ENCODE peak calls at places on chromosomes 4 and X, in six cellular contexts. One of them, this sample, is unnamed.

GRCh38 chrX:132468454-132468853 is 20.4 kb downstream of the MBNL3 start:
- DNase-seq in brain microvascular endothelial cell: no peak
- DNase-seq in fibroblast of lung: no peak
- DNase-seq in neural progenitor cell: no peak
- DNase-seq in dorsolateral prefrontal cortex: no peak
- DNase-seq in cardiac muscle cell: no peak
- DNase-seq in this sample: no peak

GRCh38 chr4:139834210-139834609 is 168.6 kb downstream of the MGST2 start:
- DNase-seq in brain microvascular endothelial cell: no peak
- DNase-seq in fibroblast of lung: no peak
- DNase-seq in neural progenitor cell: peak; percentile 36
- DNase-seq in dorsolateral prefrontal cortex: no peak
- DNase-seq in cardiac muscle cell: no peak
- DNase-seq in this sample: no peak

GRCh38 chr4:28350485-28350884 is 1489.8 kb downstream of the STIM2 start:
- DNase-seq in brain microvascular endothelial cell: no peak
- DNase-seq in fibroblast of lung: no peak
- DNase-seq in neural progenitor cell: no peak
- DNase-seq in dorsolateral prefrontal cortex: no peak
- DNase-seq in cardiac muscle cell: no peak
- DNase-seq in this sample: no peak

GRCh38 chr4:159308571-159309340 is 205.9 kb downstream of the RAPGEF2 start:
- DNase-seq in brain microvascular endothelial cell: no peak
- DNase-seq in fibroblast of lung: peak; percentile 72
- DNase-seq in neural progenitor cell: peak; percentile 81
- DNase-seq in dorsolateral prefrontal cortex: no peak
- DNase-seq in cardiac muscle cell: no peak
- DNase-seq in this sample: no peak

GRCh38 chrX:7088968-7089615 is 58.4 kb upstream of the STS start:
- DNase-seq in brain microvascular endothelial cell: no peak
- DNase-seq in fibroblast of lung: no peak
- DNase-seq in neural progenitor cell: peak; percentile 26
- DNase-seq in dorsolateral prefrontal cortex: no peak
- DNase-seq in cardiac muscle cell: peak; percentile 19
- DNase-seq in this sample: no peak

GRCh38 chr4:128863314-128864075 is 54.0 kb downstream of the JADE1 start:
- DNase-seq in brain microvascular endothelial cell: peak; percentile 51
- DNase-seq in fibroblast of lung: peak; percentile 69
- DNase-seq in neural progenitor cell: peak; percentile 88
- DNase-seq in dorsolateral prefrontal cortex: peak; percentile 79
- DNase-seq in cardiac muscle cell: peak; percentile 83
- DNase-seq in this sample: no peak

GRCh38 chr4:42600578-42600977 is 56.3 kb downstream of the ATP8A1 start:
- DNase-seq in brain microvascular endothelial cell: no peak
- DNase-seq in fibroblast of lung: no peak
- DNase-seq in neural progenitor cell: no peak
- DNase-seq in dorsolateral prefrontal cortex: no peak
- DNase-seq in cardiac muscle cell: no peak
- DNase-seq in this sample: no peak

GRCh38 chr4:148441624-148441985 is 609 bp downstream of the NR3C2 start:
- DNase-seq in brain microvascular endothelial cell: no peak
- DNase-seq in fibroblast of lung: no peak
- DNase-seq in neural progenitor cell: peak; percentile 37
- DNase-seq in dorsolateral prefrontal cortex: no peak
- DNase-seq in cardiac muscle cell: peak; percentile 10
- DNase-seq in this sample: no peak

GRCh38 chr4:92830771-92831170 is 527.0 kb downstream of the GRID2 start:
- DNase-seq in brain microvascular endothelial cell: no peak
- DNase-seq in fibroblast of lung: no peak
- DNase-seq in neural progenitor cell: no peak
- DNase-seq in dorsolateral prefrontal cortex: no peak
- DNase-seq in cardiac muscle cell: no peak
- DNase-seq in this sample: no peak

GRCh38 chrX:154517101-154517781 is 1.2 kb upstream of the FAM3A start:
- DNase-seq in brain microvascular endothelial cell: no peak
- DNase-seq in fibroblast of lung: no peak
- DNase-seq in neural progenitor cell: peak; percentile 11
- DNase-seq in dorsolateral prefrontal cortex: no peak
- DNase-seq in cardiac muscle cell: peak; percentile 44
- DNase-seq in this sample: no peak

GRCh38 chr4:155497306-155497705 is 120.5 kb upstream of the MAP9 start:
- DNase-seq in brain microvascular endothelial cell: no peak
- DNase-seq in fibroblast of lung: no peak
- DNase-seq in neural progenitor cell: no peak
- DNase-seq in dorsolateral prefrontal cortex: no peak
- DNase-seq in cardiac muscle cell: no peak
- DNase-seq in this sample: no peak
- H3K27me3 ChIP-seq in brain microvascular endothelial cell: no peaks in the 10 kb centered on the region
- H3K27me3 ChIP-seq in fibroblast of lung: no peaks in the 10 kb centered on the region
- H3K27me3 ChIP-seq in neural progenitor cell: no peaks in the 10 kb centered on the region
- H3K27me3 ChIP-seq in dorsolateral prefrontal cortex: no peaks in the 10 kb centered on the region
- H3K27me3 ChIP-seq in cardiac muscle cell: no peaks in the 10 kb centered on the region
- H3K27me3 ChIP-seq in this sample: no peaks in the 10 kb centered on the region

GRCh38 chr4:73137121-73137520 is 67.6 kb upstream of the COX18 start:
- DNase-seq in brain microvascular endothelial cell: no peak
- DNase-seq in fibroblast of lung: no peak
- DNase-seq in neural progenitor cell: no peak
- DNase-seq in dorsolateral prefrontal cortex: no peak
- DNase-seq in cardiac muscle cell: no peak
- DNase-seq in this sample: no peak

GRCh38 chr4:73142995-73143547 is 73.6 kb upstream of the COX18 start:
- DNase-seq in brain microvascular endothelial cell: no peak
- DNase-seq in fibroblast of lung: no peak
- DNase-seq in neural progenitor cell: no peak
- DNase-seq in dorsolateral prefrontal cortex: no peak
- DNase-seq in cardiac muscle cell: no peak
- DNase-seq in this sample: no peak

GRCh38 chr4:73139245-73139644 is 69.7 kb upstream of the COX18 start:
- DNase-seq in brain microvascular endothelial cell: no peak
- DNase-seq in fibroblast of lung: peak; percentile 18
- DNase-seq in neural progenitor cell: no peak
- DNase-seq in dorsolateral prefrontal cortex: no peak
- DNase-seq in cardiac muscle cell: no peak
- DNase-seq in this sample: no peak

DNA sequence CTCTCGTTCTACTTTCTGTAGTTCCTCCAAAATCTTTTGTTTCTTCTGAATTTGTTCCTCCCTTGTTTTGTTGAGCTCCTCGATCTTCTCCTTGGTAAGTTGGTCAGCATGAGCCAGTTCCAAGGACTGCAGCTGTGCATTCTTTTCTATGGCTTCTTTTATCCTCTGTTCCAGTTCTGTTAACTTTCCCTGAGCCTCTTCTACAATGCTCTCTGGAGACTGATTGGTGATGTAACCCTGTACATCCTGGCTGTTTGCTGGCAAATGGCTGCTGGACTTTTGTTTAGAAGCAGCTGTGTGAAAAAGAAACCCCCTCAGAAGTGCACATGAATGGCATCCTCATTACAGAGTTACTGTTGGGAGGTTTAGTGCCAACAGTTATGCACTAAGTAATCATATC is 70.5 kb upstream of the COX18 start:
- DNase-seq in brain microvascular endothelial cell: no peak
- DNase-seq in fibroblast of lung: peak; percentile 11
- DNase-seq in neural progenitor cell: peak; percentile 74
- DNase-seq in dorsolateral prefrontal cortex: no peak
- DNase-seq in cardiac muscle cell: no peak
- DNase-seq in this sample: no peak
- H3K27me3 ChIP-seq in brain microvascular endothelial cell: no peaks in the 10 kb centered on the region
- H3K27me3 ChIP-seq in fibroblast of lung: no peaks in the 10 kb centered on the region
- H3K27me3 ChIP-seq in neural progenitor cell: no peaks in the 10 kb centered on the region
- H3K27me3 ChIP-seq in dorsolateral prefrontal cortex: no peaks in the 10 kb centered on the region
- H3K27me3 ChIP-seq in cardiac muscle cell: no peaks in the 10 kb centered on the region
- H3K27me3 ChIP-seq in this sample: no peaks in the 10 kb centered on the region

GRCh38 chr4:5890063-5890727 is 2.7 kb downstream of the CRMP1 start:
- DNase-seq in brain microvascular endothelial cell: no peak
- DNase-seq in fibroblast of lung: peak; percentile 41
- DNase-seq in neural progenitor cell: peak; percentile 96
- DNase-seq in dorsolateral prefrontal cortex: peak; percentile 89
- DNase-seq in cardiac muscle cell: peak; percentile 72
- DNase-seq in this sample: no peak
- H3K27me3 ChIP-seq in brain microvascular endothelial cell: peaks cover 83% of the 10 kb centered on the region
- H3K27me3 ChIP-seq in fibroblast of lung: peaks cover 48% of the 10 kb centered on the region
- H3K27me3 ChIP-seq in neural progenitor cell: peaks cover 66% of the 10 kb centered on the region
- H3K27me3 ChIP-seq in dorsolateral prefrontal cortex: no peaks in the 10 kb centered on the region
- H3K27me3 ChIP-seq in cardiac muscle cell: peaks cover 98% of the 10 kb centered on the region
- H3K27me3 ChIP-seq in this sample: no peaks in the 10 kb centered on the region

GRCh38 chr4:105896984-105897760 is 1.9 kb downstream of the NPNT start:
- DNase-seq in brain microvascular endothelial cell: no peak
- DNase-seq in fibroblast of lung: no peak
- DNase-seq in neural progenitor cell: no peak
- DNase-seq in dorsolateral prefrontal cortex: no peak
- DNase-seq in cardiac muscle cell: no peak
- DNase-seq in this sample: no peak
- H3K27me3 ChIP-seq in brain microvascular endothelial cell: peaks cover 59% of the 10 kb centered on the region
- H3K27me3 ChIP-seq in fibroblast of lung: peaks cover 36% of the 10 kb centered on the region
- H3K27me3 ChIP-seq in neural progenitor cell: peaks cover 98% of the 10 kb centered on the region
- H3K27me3 ChIP-seq in dorsolateral prefrontal cortex: peaks cover 5% of the 10 kb centered on the region
- H3K27me3 ChIP-seq in cardiac muscle cell: peaks cover 76% of the 10 kb centered on the region
- H3K27me3 ChIP-seq in this sample: peaks cover 19% of the 10 kb centered on the region

GRCh38 chrX:108199041-108199440 is 107.5 kb downstream of the ATG4A start:
- DNase-seq in brain microvascular endothelial cell: no peak
- DNase-seq in fibroblast of lung: no peak
- DNase-seq in neural progenitor cell: no peak
- DNase-seq in dorsolateral prefrontal cortex: no peak
- DNase-seq in cardiac muscle cell: no peak
- DNase-seq in this sample: no peak
- H3K27me3 ChIP-seq in brain microvascular endothelial cell: no peaks in the 10 kb centered on the region
- H3K27me3 ChIP-seq in fibroblast of lung: no peaks in the 10 kb centered on the region
- H3K27me3 ChIP-seq in neural progenitor cell: no peaks in the 10 kb centered on the region
- H3K27me3 ChIP-seq in dorsolateral prefrontal cortex: no peaks in the 10 kb centered on the region
- H3K27me3 ChIP-seq in cardiac muscle cell: no peaks in the 10 kb centered on the region
- H3K27me3 ChIP-seq in this sample: no peaks in the 10 kb centered on the region